ENCODE peak calls at places on chromosome 18, in six cellular contexts. G is cardiac muscle cell, F is SJSA1, B is pancreas, M is heart left ventricle, Q is transverse colon. V is an unnamed sample.

GRCh38 chr18:26516964-26517363 is 31.4 kb downstream of the KCTD1 start:
- DNase-seq in G (peak; percentile 54), F (no peak), B (no peak), M (no peak), Q (no peak), V (no peak)

GRCh38 chr18:5546660-5547059 is 2.9 kb upstream of the EPB41L3 start:
- DNase-seq in B (no peak), G (peak; percentile 82), Q (no peak), F (no peak), M (no peak), V (no peak)

GRCh38 chr18:8948471-8949149 is 153.9 kb upstream of the NDUFV2 start:
- DNase-seq in B (no peak), F (peak; percentile 86), M (no peak), Q (no peak), G (peak; percentile 74), V (no peak)

GRCh38 chr18:12038082-12038660 is 55.5 kb upstream of the ANKRD62 start:
- DNase-seq in B (peak; percentile 72), G (peak; percentile 48), Q (peak; percentile 26), F (peak; percentile 42), M (no peak), V (no peak)

GRCh38 chr18:28039078-28039477 is 137.9 kb downstream of the CDH2 start:
- DNase-seq in Q (no peak), B (no peak), F (peak; percentile 71), M (no peak), G (peak; percentile 74), V (no peak)

GRCh38 chr18:43875496-43875895 is 598.2 kb upstream of the SYT4 start:
- DNase-seq in M (no peak), Q (no peak), B (no peak), G (peak; percentile 42), F (no peak), V (no peak)

GRCh38 chr18:67123901-67124300 is 392.6 kb downstream of the DSEL start:
- DNase-seq in M (no peak), F (no peak), G (no peak), Q (no peak), B (no peak), V (no peak)

GRCh38 chr18:21735452-21736015 is 5.1 kb upstream of the MIB1 start:
- DNase-seq in G (peak; percentile 59), B (no peak), F (no peak), Q (peak; percentile 85), M (peak; percentile 20), V (peak; percentile 69)

GRCh38 chr18:36078751-36079529 is 11.6 kb upstream of the RPRD1A start:
- DNase-seq in M (no peak), G (peak; percentile 93), F (no peak), B (no peak), Q (no peak), V (no peak)

GRCh38 chr18:21242141-21243040 is at the start of gene GREB1L:
- DNase-seq in B (peak; percentile 84), Q (peak; percentile 48), G (peak; percentile 62), F (peak; percentile 49), M (peak; percentile 50), V (peak; percentile 57)

GRCh38 chr18:73733376-73733775 is 414.3 kb downstream of the FBXO15 start:
- DNase-seq in M (no peak), F (no peak), G (no peak), B (no peak), Q (no peak), V (no peak)

GRCh38 chr18:24177499-24178133 is 38.8 kb downstream of the CABYR start:
- DNase-seq in Q (no peak), M (no peak), F (no peak), B (no peak), G (no peak), V (no peak)

GRCh38 chr18:24180048-24180447 is 41.2 kb downstream of the CABYR start:
- DNase-seq in M (no peak), F (no peak), B (no peak), G (no peak), Q (no peak), V (no peak)

GRCh38 chr18:24181806-24182205 is 42.9 kb downstream of the CABYR start:
- DNase-seq in B (no peak), M (no peak), G (peak; percentile 50), Q (no peak), F (no peak), V (no peak)

GRCh38 chr18:24173997-24174396 is 35.1 kb downstream of the CABYR start:
- DNase-seq in M (no peak), Q (no peak), G (no peak), B (no peak), F (no peak), V (no peak)

GRCh38 chr18:24176727-24177416 is 38.0 kb downstream of the CABYR start:
- DNase-seq in B (peak; percentile 76), Q (peak; percentile 71), M (peak; percentile 56), G (peak; percentile 71), F (peak; percentile 72), V (peak; percentile 64)
- H3K27ac ChIP-seq in B (no peak overlapping the region), Q (no peak overlapping the region), M (no peak overlapping the region), G (no peak overlapping the region), F (no peak overlapping the region), V (no peak overlapping the region)

DNA sequence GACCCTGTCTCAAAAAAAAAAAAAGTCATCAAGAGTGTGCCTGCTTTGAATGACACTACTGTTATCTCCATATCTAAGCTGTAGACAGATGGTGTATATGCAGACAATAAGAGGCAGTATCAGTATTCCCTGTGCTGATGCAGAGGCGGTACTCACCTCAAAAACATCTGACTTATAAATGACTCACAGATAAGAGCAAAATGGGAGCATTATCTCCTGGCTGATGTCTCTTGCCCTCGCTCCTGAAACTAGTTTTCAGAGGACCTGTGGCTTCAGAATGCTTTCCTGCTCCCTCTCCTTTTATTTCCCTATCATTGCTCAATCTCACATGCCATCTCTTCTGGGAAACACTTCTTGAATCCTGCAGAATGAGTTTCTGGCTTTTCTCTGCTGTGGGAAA is 289.6 kb downstream of the PTPRM start:
- DNase-seq in M (no peak), B (no peak), F (no peak), G (peak; percentile 37), Q (no peak), V (no peak)
- H3K27ac ChIP-seq in M (peak overlapping the region; percentile 8), B (no peak overlapping the region), F (no peak overlapping the region), G (peak overlapping the region; percentile 99), Q (no peak overlapping the region), V (no peak overlapping the region)

GRCh38 chr18:75208055-75208835 is 694 bp downstream of the PTGR3 start:
- DNase-seq in B (peak; percentile 77), M (peak; percentile 57), G (peak; percentile 67), Q (peak; percentile 64), F (no peak), V (peak; percentile 58)
- H3K27ac ChIP-seq in B (peak overlapping the region; percentile 97), M (peak overlapping the region; percentile 100), G (peak overlapping the region; percentile 89), Q (peak overlapping the region; percentile 100), F (peak overlapping the region; percentile 87), V (peak overlapping the region; percentile 99)

GRCh38 chr18:2970762-2971659 is 41.9 kb downstream of the LPIN2 start:
- DNase-seq in F (no peak), Q (no peak), M (no peak), G (no peak), B (no peak), V (no peak)

GRCh38 chr18:2971741-2972552 is 41.0 kb downstream of the LPIN2 start:
- DNase-seq in Q (peak; percentile 59), M (no peak), F (no peak), B (no peak), G (no peak), V (peak; percentile 51)

GRCh38 chr18:2969695-2970094 is 43.2 kb downstream of the LPIN2 start:
- DNase-seq in B (no peak), G (no peak), M (no peak), F (no peak), Q (no peak), V (no peak)

GRCh38 chr18:2968559-2968958 is 44.4 kb downstream of the LPIN2 start:
- DNase-seq in M (no peak), F (no peak), B (no peak), Q (no peak), G (no peak), V (no peak)

DNA sequence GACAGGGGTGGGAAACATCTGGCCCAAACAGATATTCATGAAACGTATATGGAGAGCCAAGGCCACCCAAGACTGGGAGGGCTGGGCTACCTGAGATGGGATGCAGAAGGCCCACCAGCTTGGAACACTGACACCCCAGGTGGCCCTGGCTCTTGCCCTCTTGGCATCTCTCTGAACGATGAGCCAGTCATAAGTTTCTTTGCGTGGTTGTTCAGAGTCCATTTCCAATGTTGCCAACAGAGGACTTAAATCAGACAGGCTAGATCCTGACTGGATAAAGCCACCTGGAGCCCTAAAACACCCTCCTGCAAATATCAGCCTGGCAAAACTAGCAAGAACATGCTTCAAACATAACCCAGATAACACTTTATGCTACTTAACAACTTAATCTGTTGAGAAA is 42.6 kb downstream of the LPIN2 start:
- DNase-seq in G (no peak), B (no peak), Q (no peak), M (no peak), F (no peak), V (peak; percentile 76)
- H3K27ac ChIP-seq in G (no peak overlapping the region), B (no peak overlapping the region), Q (peak overlapping the region; percentile 54), M (peak overlapping the region; percentile 25), F (no peak overlapping the region), V (peak overlapping the region; percentile 39)

GRCh38 chr18:54710519-54711281 is 117.6 kb upstream of the RAB27B start:
- DNase-seq in B (no peak), G (no peak), M (no peak), F (no peak), Q (no peak), V (no peak)

GRCh38 chr18:54716586-54716985 is 111.7 kb upstream of the RAB27B start:
- DNase-seq in F (no peak), G (no peak), B (no peak), M (no peak), Q (no peak), V (peak; percentile 17)

GRCh38 chr18:54712758-54713157 is 115.5 kb upstream of the RAB27B start:
- DNase-seq in G (no peak), B (no peak), M (no peak), F (no peak), Q (peak; percentile 32), V (no peak)

GRCh38 chr18:54713386-54713785 is 114.9 kb upstream of the RAB27B start:
- DNase-seq in G (no peak), B (no peak), F (no peak), Q (no peak), M (no peak), V (no peak)

DNA sequence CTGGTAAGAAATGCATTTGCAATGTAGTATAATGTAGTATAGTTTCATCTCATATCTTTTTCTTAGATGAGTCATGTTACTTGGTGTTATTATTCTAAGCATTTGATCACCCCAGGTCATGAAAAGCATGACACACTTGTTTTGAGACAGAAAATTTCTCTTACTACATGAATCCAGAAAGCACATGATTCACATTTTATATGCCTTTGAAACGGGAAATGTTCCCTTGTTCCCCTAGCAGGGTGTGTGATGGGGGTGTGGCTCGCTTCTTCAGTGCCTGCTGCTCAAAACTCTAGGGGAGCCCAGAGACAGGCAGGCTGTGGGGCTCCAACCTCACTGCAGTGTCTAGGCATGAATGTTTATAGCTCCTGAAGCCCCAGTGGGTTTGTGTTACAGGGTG is 116.0 kb upstream of the RAB27B start:
- DNase-seq in G (peak; percentile 57), B (no peak), Q (peak; percentile 56), F (no peak), M (no peak), V (no peak)
- H3K27ac ChIP-seq in G (no peak overlapping the region), B (no peak overlapping the region), Q (peak overlapping the region; percentile 51), F (no peak overlapping the region), M (no peak overlapping the region), V (no peak overlapping the region)

DNA sequence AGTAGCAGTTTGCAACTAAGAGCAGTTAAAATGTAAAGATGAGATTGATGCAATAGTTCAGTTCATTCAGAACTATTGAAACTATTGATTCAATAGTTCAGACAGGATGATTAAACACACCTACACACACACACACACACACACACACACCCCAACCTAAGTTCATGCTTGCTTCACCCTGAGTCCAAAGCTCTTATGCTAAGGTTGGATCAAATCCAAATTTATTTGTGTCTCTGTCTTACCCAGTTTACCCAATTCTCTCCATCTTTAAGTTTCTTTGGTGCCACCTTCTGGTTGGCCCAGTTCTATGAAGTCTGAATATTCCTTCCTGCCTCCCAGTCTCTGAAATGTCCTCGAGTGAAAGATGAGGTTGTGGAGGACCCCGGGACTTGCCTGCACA is 5.1 kb downstream of the SERPINB8 start:
- DNase-seq in B (no peak), F (no peak), Q (peak; percentile 37), M (no peak), G (peak; percentile 56), V (peak; percentile 86)
- H3K27ac ChIP-seq in B (no peak overlapping the region), F (no peak overlapping the region), Q (no peak overlapping the region), M (no peak overlapping the region), G (no peak overlapping the region), V (no peak overlapping the region)

V was measured in small intestine.